ENCODE peak calls at places on chromosome 7, in nine cellular contexts. N is renal cortical epithelial cell; T is activated CD8-positive, alpha-beta memory T cell treated with anti-CD3 and anti-CD28 coated beads, Interleukin-2, amount 10 ng/mL, durations not matched to agents 7 days and 5 days; R is Daoy; A is testis; X is H1; Y is uterus; S is stimulated activated CD4-positive, alpha-beta T cell treated with anti-CD3 and anti-CD28 coated beads, Interleukin-15, amount 100 ng/mL, for 1 hour; K is GM12891. B is an unnamed sample.

GRCh38 chr7:3463696-3464095 is 162.6 kb downstream of the SDK1 start:
- DNase-seq in N (no peak), T (no peak), R (no peak), A (no peak), X (no peak), Y (no peak), S (no peak), K (no peak), B (no peak)

GRCh38 chr7:128888756-128889095 is 21.8 kb downstream of the KCP start:
- DNase-seq in N (no peak), T (no peak), R (no peak), A (no peak), X (no peak), Y (no peak), S (no peak), K (no peak), B (no peak)

GRCh38 chr7:117717341-117717740 is 155.9 kb downstream of the CTTNBP2 start:
- DNase-seq in N (no peak), T (no peak), R (no peak), A (no peak), X (no peak), Y (no peak), S (no peak), K (no peak), B (no peak)

GRCh38 chr7:1693991-1694524 is 24.0 kb downstream of the ELFN1 start:
- DNase-seq in N (peak; percentile 9), T (peak; percentile 31), R (peak; percentile 62), A (peak; percentile 62), X (no peak), Y (no peak), S (no peak), K (peak; percentile 1), B (no peak)

GRCh38 chr7:137820677-137821420 is 25.9 kb downstream of the DGKI start:
- DNase-seq in N (no peak), T (no peak), R (peak; percentile 61), A (peak; percentile 68), X (no peak), Y (peak; percentile 76), S (no peak), K (no peak), B (peak; percentile 76)

GRCh38 chr7:22864855-22865606 is 42.4 kb upstream of the TOMM7 start:
- DNase-seq in N (no peak), T (no peak), R (no peak), A (no peak), X (no peak), Y (no peak), S (no peak), K (no peak), B (peak; percentile 21)

GRCh38 chr7:31051598-31052503 is at the start of gene ADCYAP1R1:
- DNase-seq in N (no peak), T (no peak), R (peak; percentile 39), A (peak; percentile 69), X (no peak), Y (peak; percentile 72), S (no peak), K (peak; percentile 29), B (peak; percentile 59)

GRCh38 chr7:156999611-157000046 is 10.8 kb downstream of the MNX1 start:
- DNase-seq in N (no peak), T (no peak), R (no peak), A (peak; percentile 11), X (no peak), Y (no peak), S (no peak), K (no peak), B (no peak)

GRCh38 chr7:49638166-49638565 is 135.3 kb upstream of the VWC2 start:
- DNase-seq in N (no peak), T (no peak), R (no peak), A (no peak), X (no peak), Y (no peak), S (no peak), K (no peak), B (no peak)

GRCh38 chr7:83468251-83468739 is 180.6 kb downstream of the SEMA3E start:
- DNase-seq in N (peak; percentile 100), T (no peak), R (peak; percentile 98), A (peak; percentile 80), X (no peak), Y (peak; percentile 22), S (no peak), K (peak; percentile 17), B (peak; percentile 70)

GRCh38 chr7:80826520-80827237 is 92.2 kb downstream of the SEMA3C start:
- DNase-seq in N (peak; percentile 74), T (no peak), R (peak; percentile 59), A (no peak), X (no peak), Y (no peak), S (no peak), K (no peak), B (no peak)

GRCh38 chr7:26044320-26044719 is 107.7 kb upstream of the NFE2L3 start:
- DNase-seq in N (no peak), T (no peak), R (no peak), A (no peak), X (no peak), Y (no peak), S (no peak), K (no peak), B (no peak)

GRCh38 chr7:155865830-155866545 is 53.7 kb upstream of the SHH start:
- DNase-seq in N (no peak), T (peak; percentile 21), R (no peak), A (peak; percentile 13), X (no peak), Y (no peak), S (no peak), K (no peak), B (no peak)

GRCh38 chr7:91398341-91398740 is 134.1 kb downstream of the FZD1 start:
- DNase-seq in N (no peak), T (no peak), R (no peak), A (no peak), X (no peak), Y (no peak), S (no peak), K (no peak), B (no peak)

GRCh38 chr7:2736411-2736914 is 48.5 kb downstream of the AMZ1 start:
- DNase-seq in N (no peak), T (no peak), R (no peak), A (peak; percentile 11), X (no peak), Y (no peak), S (no peak), K (no peak), B (no peak)

GRCh38 chr7:112122835-112123234 is 83.4 kb downstream of the DOCK4 start:
- DNase-seq in N (no peak), T (no peak), R (no peak), A (no peak), X (no peak), Y (no peak), S (no peak), K (no peak), B (no peak)

GRCh38 chr7:100493476-100494264 is 9.9 kb downstream of the NYAP1 start:
- DNase-seq in N (no peak), T (peak; percentile 72), R (peak; percentile 65), A (no peak), X (no peak), Y (peak; percentile 45), S (peak; percentile 48), K (peak; percentile 69), B (peak; percentile 40)

GRCh38 chr7:28093617-28094232 is 86.9 kb downstream of the JAZF1 start:
- DNase-seq in N (peak; percentile 46), T (peak; percentile 75), R (peak; percentile 75), A (peak; percentile 94), X (peak; percentile 67), Y (peak; percentile 75), S (peak; percentile 32), K (peak; percentile 34), B (peak; percentile 57)

GRCh38 chr7:25844109-25844915 is 307.7 kb upstream of the NFE2L3 start:
- DNase-seq in N (peak; percentile 50), T (no peak), R (peak; percentile 83), A (no peak), X (no peak), Y (no peak), S (no peak), K (no peak), B (no peak)

GRCh38 chr7:28112467-28112866 is 68.1 kb downstream of the JAZF1 start:
- DNase-seq in N (no peak), T (no peak), R (no peak), A (no peak), X (no peak), Y (no peak), S (no peak), K (no peak), B (no peak)

GRCh38 chr7:13115157-13115772 is 427.8 kb downstream of the ARL4A start:
- DNase-seq in N (no peak), T (no peak), R (no peak), A (no peak), X (no peak), Y (no peak), S (no peak), K (no peak), B (no peak)

GRCh38 chr7:83739527-83739926 is 90.6 kb upstream of the SEMA3E start:
- DNase-seq in N (no peak), T (no peak), R (no peak), A (no peak), X (no peak), Y (no peak), S (no peak), K (no peak), B (no peak)

GRCh38 chr7:20783716-20784310 is 2.9 kb downstream of the SP8 start:
- DNase-seq in N (peak; percentile 7), T (no peak), R (peak; percentile 77), A (peak; percentile 51), X (no peak), Y (no peak), S (no peak), K (no peak), B (peak; percentile 12)

GRCh38 chr7:70477051-70478010 is 654.6 kb upstream of the GALNT17 start:
- DNase-seq in N (peak; percentile 82), T (no peak), R (peak; percentile 82), A (peak; percentile 34), X (no peak), Y (no peak), S (no peak), K (no peak), B (no peak)

GRCh38 chr7:112199035-112199655 is 7.1 kb downstream of the DOCK4 start:
- DNase-seq in N (no peak), T (no peak), R (no peak), A (no peak), X (no peak), Y (no peak), S (no peak), K (no peak), B (no peak)

GRCh38 chr7:21408481-21408820 is 19.4 kb upstream of the SP4 start:
- DNase-seq in N (no peak), T (no peak), R (no peak), A (no peak), X (no peak), Y (no peak), S (no peak), K (no peak), B (no peak)

GRCh38 chr7:24457215-24457549 is 116.1 kb upstream of the PALS2 start:
- DNase-seq in N (peak; percentile 30), T (no peak), R (no peak), A (no peak), X (no peak), Y (no peak), S (no peak), K (no peak), B (no peak)

GRCh38 chr7:107372298-107372697 is 97.6 kb upstream of the GPR22 start:
- DNase-seq in N (peak; percentile 4), T (no peak), R (no peak), A (no peak), X (no peak), Y (no peak), S (no peak), K (no peak), B (no peak)

GRCh38 chr7:32941996-32942782 is 15.1 kb upstream of the FKBP9 start:
- DNase-seq in N (no peak), T (peak; percentile 70), R (peak; percentile 74), A (peak; percentile 69), X (no peak), Y (peak; percentile 74), S (peak; percentile 40), K (peak; percentile 60), B (peak; percentile 72)

GRCh38 chr7:148575640-148576411 is 14.7 kb upstream of the C7orf33 start:
- DNase-seq in N (peak; percentile 15), T (peak; percentile 79), R (peak; percentile 73), A (peak; percentile 85), X (no peak), Y (peak; percentile 36), S (peak; percentile 66), K (no peak), B (peak; percentile 47)

GRCh38 chr7:106462365-106462859 is 177.6 kb upstream of the NAMPT start:
- DNase-seq in N (peak; percentile 63), T (no peak), R (peak; percentile 27), A (no peak), X (no peak), Y (no peak), S (no peak), K (no peak), B (no peak)

B was measured in heart right ventricle.